ENCODE peak calls at places on chromosomes 3 and 15, in four cellular contexts. O is upper lobe of left lung, C is neural progenitor cell, B is upper lobe of right lung. H is an unnamed sample.

GRCh38 chr3:183244219-183244618 is 8.8 kb upstream of the B3GNT5 start:
- DNase-seq in B (peak; percentile 77), O (no peak), C (no peak), H (no peak)

GRCh38 chr3:59286791-59287531 is 237.1 kb upstream of the CFAP20DC start:
- DNase-seq in O (no peak), B (no peak), C (no peak), H (no peak)

GRCh38 chr15:74610302-74610951 is 5.2 kb upstream of the CLK3 start:
- DNase-seq in O (peak; percentile 39), B (no peak), C (no peak), H (no peak)

GRCh38 chr3:72041531-72041930 is 256.6 kb upstream of the PROK2 start:
- DNase-seq in O (no peak), B (no peak), C (no peak), H (no peak)

GRCh38 chr3:72791132-72791531 is 57.1 kb downstream of the SHQ1 start:
- DNase-seq in O (no peak), B (no peak), C (no peak), H (no peak)

GRCh38 chr15:100131321-100132224 is 210.2 kb downstream of the ADAMTS17 start:
- DNase-seq in C (peak; percentile 49), O (peak; percentile 88), B (no peak), H (no peak)

GRCh38 chr3:14141602-14142315 is 16.9 kb downstream of the TMEM43 start:
- DNase-seq in B (no peak), C (no peak), O (no peak), H (no peak)

GRCh38 chr3:152550284-152550683 is 281.6 kb downstream of the MBNL1 start:
- DNase-seq in B (no peak), C (no peak), O (no peak), H (no peak)

GRCh38 chr3:48214225-48214624 is 9.1 kb upstream of the CAMP start:
- DNase-seq in O (no peak), B (no peak), C (no peak), H (no peak)

GRCh38 chr3:184134746-184135148 is 411 bp upstream of the EIF2B5 start:
- DNase-seq in B (no peak), O (no peak), C (no peak), H (no peak)

GRCh38 chr3:29430558-29430971 is 149.7 kb downstream of the RBMS3 start:
- DNase-seq in C (peak; percentile 42), B (no peak), O (no peak), H (no peak)

GRCh38 chr15:70014860-70015490 is 82.7 kb downstream of the TLE3 start:
- DNase-seq in O (no peak), C (peak; percentile 63), B (peak; percentile 42), H (no peak)

GRCh38 chr3:135994708-135995335 is 29.3 kb downstream of the PPP2R3A start:
- DNase-seq in C (no peak), B (no peak), O (no peak), H (no peak)

GRCh38 chr15:22224241-22224671 is 143.9 kb downstream of the OR4M2 start:
- DNase-seq in B (peak; percentile 43), O (no peak), C (no peak), H (no peak)
- H3K9me3 ChIP-seq in B (no peaks in the 10 kb centered on the region), O (no peaks in the 10 kb centered on the region), C (peaks cover 50% of the 10 kb centered on the region), H (no peaks in the 10 kb centered on the region)

GRCh38 chr15:23602124-23602523 is 36.6 kb downstream of the MKRN3 start:
- DNase-seq in C (no peak), B (no peak), O (no peak), H (no peak)

GRCh38 chr15:23596736-23597135 is 31.3 kb downstream of the MKRN3 start:
- DNase-seq in C (no peak), O (no peak), B (no peak), H (no peak)

GRCh38 chr15:23595368-23595767 is 29.9 kb downstream of the MKRN3 start:
- DNase-seq in O (no peak), C (no peak), B (no peak), H (no peak)

GRCh38 chr15:23594252-23594770 is 28.8 kb downstream of the MKRN3 start:
- DNase-seq in C (no peak), O (no peak), B (no peak), H (no peak)

GRCh38 chr15:23599053-23599452 is 33.6 kb downstream of the MKRN3 start:
- DNase-seq in O (no peak), C (no peak), B (no peak), H (no peak)
- H3K9me3 ChIP-seq in O (no peaks in the 10 kb centered on the region), C (peaks cover 5% of the 10 kb centered on the region), B (no peaks in the 10 kb centered on the region), H (no peaks in the 10 kb centered on the region)

DNA sequence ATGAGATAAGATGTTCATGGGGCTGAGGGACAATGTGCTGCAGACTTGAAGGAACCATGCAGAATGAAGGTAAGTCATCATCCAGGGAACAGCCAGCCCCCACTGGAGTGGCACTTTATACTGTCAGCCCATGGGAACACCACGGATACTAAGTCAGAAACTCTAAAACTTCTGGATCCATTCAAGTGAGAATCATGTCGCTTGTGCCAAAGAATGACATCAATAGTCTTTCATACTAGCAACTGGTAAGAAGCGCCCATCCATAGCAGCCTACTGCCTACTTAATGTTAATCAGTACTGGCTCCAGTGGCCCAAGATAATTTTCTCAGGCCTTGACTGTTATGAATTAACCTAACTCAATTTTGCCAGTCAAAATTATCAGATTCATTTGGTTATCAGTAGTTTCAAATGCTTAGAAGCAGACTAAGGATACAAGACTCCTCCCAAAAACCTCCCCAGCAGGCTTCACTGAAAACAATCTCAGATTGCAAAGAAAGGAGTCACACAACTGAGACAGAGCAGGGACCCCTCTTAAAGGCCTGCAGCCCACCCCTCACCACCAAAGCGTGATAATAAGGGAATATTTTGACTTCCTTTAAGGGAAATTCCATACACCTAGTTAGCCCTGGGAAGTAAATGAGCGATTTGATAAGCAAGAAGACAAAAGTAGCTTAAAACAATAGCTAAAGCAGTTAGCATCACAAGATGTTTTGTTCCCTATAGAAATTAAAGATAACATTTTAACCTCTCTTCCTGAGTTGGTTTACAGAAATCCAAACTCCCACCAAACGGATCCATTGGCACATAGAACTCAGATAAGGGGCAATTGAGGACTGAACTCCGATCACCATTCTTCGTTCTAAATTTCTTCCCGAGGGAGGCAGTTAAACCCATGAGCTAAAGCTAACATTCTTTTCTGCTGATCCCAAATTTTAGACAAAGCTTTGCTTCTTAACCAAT is 98.8 kb downstream of the TGFBR2 start:
- DNase-seq in B (no peak), O (no peak), C (no peak), H (no peak)
- H3K9me3 ChIP-seq in B (no peaks in the 10 kb centered on the region), O (no peaks in the 10 kb centered on the region), C (no peaks in the 10 kb centered on the region), H (no peaks in the 10 kb centered on the region)

GRCh38 chr15:25054943-25055342 is 100.2 kb downstream of the SNRPN start:
- DNase-seq in O (no peak), C (no peak), B (peak; percentile 48), H (no peak)

GRCh38 chr15:25055356-25056068 is 100.7 kb downstream of the SNRPN start:
- DNase-seq in C (no peak), B (peak; percentile 28), O (no peak), H (no peak)

GRCh38 chr15:25052191-25052999 is 97.6 kb downstream of the SNRPN start:
- DNase-seq in B (peak; percentile 48), O (no peak), C (no peak), H (no peak)

GRCh38 chr15:25053000-25053815 is 98.4 kb downstream of the SNRPN start:
- DNase-seq in B (peak; percentile 32), C (no peak), O (no peak), H (no peak)

DNA sequence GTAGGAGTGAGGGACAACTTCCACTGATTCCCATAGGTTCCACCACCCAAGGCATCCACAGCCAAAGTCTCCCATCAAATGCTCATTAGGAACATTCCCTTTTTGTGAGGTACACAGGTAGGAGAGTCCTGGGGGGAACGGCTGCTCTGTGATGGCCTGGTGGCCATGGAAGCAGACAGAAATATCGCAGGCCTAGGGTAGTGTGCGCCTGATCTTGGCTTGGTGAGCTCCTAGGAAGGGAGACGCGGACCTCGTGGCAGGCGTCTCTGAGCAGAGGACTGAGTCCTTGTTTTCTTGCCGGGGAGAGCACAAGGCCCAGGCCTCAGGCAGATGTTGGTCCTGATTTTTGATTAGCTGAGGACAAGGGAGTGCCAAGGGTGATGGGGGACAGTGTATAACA is 99.5 kb downstream of the SNRPN start:
- DNase-seq in B (no peak), O (no peak), C (no peak), H (no peak)
- H3K9me3 ChIP-seq in B (peaks cover 95% of the 10 kb centered on the region), O (peaks cover 100% of the 10 kb centered on the region), C (peaks cover 30% of the 10 kb centered on the region), H (peaks cover 62% of the 10 kb centered on the region)

H was measured in T-helper 17 cell.